ENCODE peak calls at places on chromosome X, in four cellular contexts. X is epithelial cell of esophagus, D is brain microvascular endothelial cell, T is fibroblast of mammary gland. Q is an unnamed sample.

GRCh38 chrX:73849054-73849453 is 286.1 kb downstream of the CHIC1 start:
- DNase-seq in X (no peak), D (no peak), T (no peak), Q (no peak)

GRCh38 chrX:133414399-133415275 is 652 bp downstream of the GPC4 start:
- DNase-seq in X (peak; percentile 28), D (no peak), T (peak; percentile 7), Q (no peak)

GRCh38 chrX:53685711-53686110 is 808 bp downstream of the HUWE1 start:
- DNase-seq in X (peak; percentile 19), D (no peak), T (peak; percentile 5), Q (no peak)

GRCh38 chrX:134735015-134735414 is 76.7 kb upstream of the PLAC1 start:
- DNase-seq in X (no peak), D (no peak), T (no peak), Q (no peak)

GRCh38 chrX:133335027-133335426 is 80.3 kb downstream of the GPC4 start:
- DNase-seq in X (peak; percentile 46), D (peak; percentile 5), T (peak; percentile 51), Q (peak; percentile 24)

GRCh38 chrX:134761788-134762187 is 103.5 kb upstream of the PLAC1 start:
- DNase-seq in X (peak; percentile 14), D (no peak), T (peak; percentile 35), Q (no peak)

GRCh38 chrX:152897216-152898144 is at the start of gene ZNF185:
- DNase-seq in X (peak; percentile 81), D (no peak), T (no peak), Q (peak; percentile 12)

GRCh38 chrX:127129510-127129909 is 310.0 kb downstream of the PRR32 start:
- DNase-seq in X (no peak), D (no peak), T (no peak), Q (no peak)

GRCh38 chrX:6384391-6384790 is 150.5 kb downstream of the VCX3A start:
- DNase-seq in X (no peak), D (no peak), T (no peak), Q (no peak)

GRCh38 chrX:9465380-9466114 is 689 bp downstream of the TBL1X start:
- DNase-seq in X (no peak), D (no peak), T (no peak), Q (no peak)

GRCh38 chrX:152958047-152958446 is 35.9 kb downstream of the PNMA5 start:
- DNase-seq in X (peak; percentile 4), D (no peak), T (no peak), Q (no peak)

GRCh38 chrX:1093586-1094538 is 118.6 kb downstream of the CRLF2 start:
- DNase-seq in X (no peak), D (no peak), T (no peak), Q (no peak)

GRCh38 chrX:26511621-26512363 is 295.8 kb downstream of the MAGEB5 start:
- DNase-seq in X (no peak), D (no peak), T (no peak), Q (no peak)

GRCh38 chrX:49876750-49877149 is 2.5 kb upstream of the USP27X start:
- DNase-seq in X (peak; percentile 40), D (peak; percentile 26), T (peak; percentile 35), Q (peak; percentile 14)

DNA sequence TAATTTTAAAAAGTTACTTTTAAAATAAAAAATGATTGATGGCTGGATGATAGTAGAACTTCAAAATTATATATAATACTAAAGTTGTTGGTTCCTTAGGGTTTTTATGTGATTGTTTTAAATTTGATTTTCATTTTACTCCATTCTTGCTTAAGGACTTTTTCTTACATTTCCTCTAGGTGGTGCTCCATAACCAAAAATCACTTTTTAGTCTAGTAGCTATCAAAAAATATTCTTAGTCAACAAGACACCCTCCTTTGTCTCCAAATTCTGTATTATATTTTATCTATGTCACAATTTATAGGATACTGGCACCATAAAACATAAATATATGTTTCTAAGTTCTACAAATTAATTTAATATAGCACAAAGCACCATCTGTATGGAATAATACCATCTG is 67.2 kb upstream of the BRWD3 start:
- DNase-seq in X (peak; percentile 37), D (no peak), T (peak; percentile 58), Q (peak; percentile 41)
- TF ChIP-seq CTCF in X (peak; percentile 23), D (peak; percentile 20), T (peak; percentile 50), Q (peak; percentile 39)

DNA sequence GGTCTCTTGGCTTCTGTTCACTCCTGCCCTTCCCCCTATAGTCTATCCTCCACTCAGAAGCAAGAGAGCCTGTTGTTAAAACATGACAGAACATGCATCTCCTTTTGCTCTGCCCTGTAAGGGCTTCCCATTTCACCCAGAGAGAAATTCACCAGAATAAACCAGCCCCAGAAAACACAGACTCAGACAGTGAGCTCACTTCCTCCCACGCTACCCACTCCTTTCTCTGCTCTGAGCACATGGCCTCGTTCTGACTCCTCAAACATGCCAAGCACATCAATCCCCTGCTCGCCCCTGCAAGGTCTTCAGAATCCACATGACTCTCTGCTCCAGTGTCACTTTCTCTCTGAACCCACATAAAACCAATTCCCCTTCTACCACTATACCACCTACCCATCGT is 50.4 kb downstream of the MID1 start:
- DNase-seq in X (peak; percentile 77), D (peak; percentile 72), T (peak; percentile 56), Q (no peak)
- H3K4me3 ChIP-seq in X (no peak overlapping the region), D (no peak overlapping the region), T (no peak overlapping the region), Q (no peak overlapping the region)

GRCh38 chrX:155534800-155535199 is 76.4 kb upstream of the F8A3 start:
- DNase-seq in X (no peak), D (no peak), T (no peak), Q (no peak)
- TF ChIP-seq CTCF in X (no peak), D (no peak), T (no peak), Q (no peak)

GRCh38 chrX:123961268-123962005 is at the start of gene STAG2:
- DNase-seq in X (peak; percentile 79), D (peak; percentile 74), T (peak; percentile 88), Q (peak; percentile 92)

GRCh38 chrX:123964155-123964554 is 2.6 kb downstream of the STAG2 start:
- DNase-seq in X (peak; percentile 13), D (no peak), T (peak; percentile 30), Q (peak; percentile 64)

GRCh38 chrX:123960956-123961267 is 594 bp upstream of the STAG2 start:
- DNase-seq in X (no peak), D (no peak), T (no peak), Q (no peak)

GRCh38 chrX:123962794-123963373 is 1.4 kb downstream of the STAG2 start:
- DNase-seq in X (peak; percentile 94), D (peak; percentile 94), T (peak; percentile 94), Q (peak; percentile 97)

GRCh38 chrX:123962006-123962485 is 540 bp downstream of the STAG2 start:
- DNase-seq in X (peak; percentile 24), D (no peak), T (peak; percentile 33), Q (peak; percentile 20)
- H3K4me3 ChIP-seq in X (peak overlapping the region; percentile 56), D (peak overlapping the region; percentile 73), T (peak overlapping the region; percentile 65), Q (peak overlapping the region; percentile 85)

GRCh38 chrX:86805241-86805640 is 657.0 kb downstream of the DACH2 start:
- DNase-seq in X (no peak), D (no peak), T (no peak), Q (no peak)

GRCh38 chrX:86806786-86807185 is 658.5 kb downstream of the DACH2 start:
- DNase-seq in X (peak; percentile 6), D (peak; percentile 2), T (peak; percentile 1), Q (no peak)
- TF ChIP-seq CTCF in X (peak; percentile 8), D (peak; percentile 40), T (peak; percentile 40), Q (no peak)

GRCh38 chrX:101823236-101823635 is 108.6 kb downstream of the ZMAT1 start:
- DNase-seq in X (no peak), D (no peak), T (no peak), Q (no peak)
- H3K4me3 ChIP-seq in X (no peak overlapping the region), D (no peak overlapping the region), T (no peak overlapping the region), Q (no peak overlapping the region)

GRCh38 chrX:125150231-125150630 is 169.4 kb upstream of the TEX13C start:
- DNase-seq in X (no peak), D (peak; percentile 1), T (no peak), Q (no peak)
- TF ChIP-seq CTCF in X (no peak), D (no peak), T (no peak), Q (no peak)

DNA sequence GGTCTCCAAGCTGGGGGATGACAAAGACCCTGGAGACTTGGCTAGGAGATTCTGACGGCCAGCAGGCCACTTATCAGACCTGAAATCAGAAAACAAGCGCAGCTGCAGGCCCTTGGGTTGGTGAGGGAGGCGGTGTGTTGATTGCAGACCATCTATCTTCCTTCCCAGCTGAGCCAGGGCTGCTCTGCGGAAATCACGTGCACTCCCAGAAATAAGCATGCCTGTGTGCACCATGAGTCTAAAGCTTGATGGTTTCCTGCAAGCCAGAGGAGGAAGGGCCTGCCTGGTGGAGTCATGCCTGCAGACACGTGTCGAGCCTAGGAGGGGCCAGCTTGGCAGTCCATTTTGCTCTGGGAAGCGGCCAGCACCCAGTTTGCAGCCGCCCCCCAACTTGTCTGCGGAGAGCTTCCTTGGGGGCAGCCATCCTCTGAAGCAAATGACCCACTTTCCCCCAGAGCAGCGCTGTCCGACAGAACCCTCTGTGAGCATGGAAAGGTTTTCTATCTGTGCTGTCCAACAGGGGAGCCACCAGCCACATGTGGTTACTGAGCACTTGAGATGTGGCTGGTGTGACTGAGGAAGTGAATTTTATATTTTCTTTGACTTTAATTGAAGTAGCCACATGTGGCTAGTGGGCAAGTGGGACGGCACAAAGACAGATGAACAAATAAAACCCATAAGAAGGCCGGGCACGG is 175.7 kb upstream of the BCOR start:
- DNase-seq in X (no peak), D (no peak), T (no peak), Q (peak; percentile 64)
- H3K4me3 ChIP-seq in X (no peak overlapping the region), D (no peak overlapping the region), T (no peak overlapping the region), Q (no peak overlapping the region)

GRCh38 chrX:34275710-34276109 is 143.6 kb upstream of the FAM47A start:
- DNase-seq in X (no peak), D (no peak), T (no peak), Q (no peak)
- TF ChIP-seq CTCF in X (no peak), D (no peak), T (no peak), Q (no peak)

DNA sequence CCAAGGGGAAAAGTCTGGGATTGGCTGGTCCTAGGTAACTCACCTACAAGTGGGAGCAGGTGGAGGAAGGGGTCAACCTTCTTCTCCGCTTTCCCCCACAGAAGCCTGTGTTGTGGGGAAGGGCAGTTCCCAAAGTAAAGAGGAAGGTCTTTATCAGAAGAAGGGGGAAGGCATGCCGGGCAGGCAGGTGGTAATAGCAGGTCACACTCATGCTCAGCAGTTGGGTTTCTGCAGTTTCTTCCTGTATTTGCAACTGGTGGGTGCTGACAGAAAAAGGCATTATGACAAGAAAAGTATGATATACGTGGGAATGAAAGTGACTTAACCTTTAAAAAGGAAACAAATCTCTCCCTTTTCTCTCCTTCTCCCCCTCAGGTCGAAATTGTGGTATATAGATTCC is 3.6 kb downstream of the MTMR1 start:
- DNase-seq in X (no peak), D (no peak), T (no peak), Q (no peak)
- H3K4me3 ChIP-seq in X (no peak overlapping the region), D (no peak overlapping the region), T (no peak overlapping the region), Q (no peak overlapping the region)

Q was measured in fibroblast of villous mesenchyme.